ENCODE peak calls at places on chromosomes 1 and 21, in nine cellular contexts. B is effector memory CD4-positive, alpha-beta T cell; O is HuH-7.5; E is ELF-1; V is HFF-Myc; G is astrocyte of the cerebellum; T is NCI-H1092 treated with DMSO at 0.1 percent for 48 hours; H is aorta; J is right cardiac atrium. F is an unnamed sample.

GRCh38 chr21:23963454-23963853 is 1643.8 kb downstream of the MRPL39 start:
- DNase-seq in B (no peak), O (no peak), E (no peak), V (no peak), G (no peak), T (peak), H (no peak), J (no peak), F (no peak)

GRCh38 chr21:45987121-45987711 is 5.6 kb downstream of the COL6A1 start:
- DNase-seq in B (no peak), O (no peak), E (no peak), V (no peak), G (no peak), T (no peak), H (peak), J (peak), F (no peak)

GRCh38 chr1:109900489-109900888 is 10.2 kb upstream of the CSF1 start:
- DNase-seq in B (no peak), O (no peak), E (no peak), V (no peak), G (no peak), T (no peak), H (no peak), J (no peak), F (no peak)

GRCh38 chr1:168343566-168343965 is 62.9 kb downstream of the TBX19 start:
- DNase-seq in B (no peak), O (no peak), E (no peak), V (no peak), G (no peak), T (no peak), H (no peak), J (no peak), F (no peak)

GRCh38 chr1:224109981-224110380 is 3.9 kb upstream of the FBXO28 start:
- DNase-seq in B (no peak), O (no peak), E (no peak), V (no peak), G (no peak), T (no peak), H (no peak), J (no peak), F (no peak)

GRCh38 chr21:37045139-37045538 is 27.7 kb downstream of the PIGP start:
- DNase-seq in B (no peak), O (no peak), E (no peak), V (no peak), G (no peak), T (no peak), H (no peak), J (no peak), F (no peak)

GRCh38 chr1:148362141-148362929 is 120.8 kb downstream of the PPIAL4G start:
- DNase-seq in B (peak), O (no peak), E (peak), V (no peak), G (no peak), T (no peak), H (no peak), J (peak), F (no peak)

GRCh38 chr1:27366411-27367159 is at the start of gene MAP3K6:
- DNase-seq in B (no peak), O (peak), E (peak), V (no peak), G (peak), T (no peak), H (peak), J (peak), F (peak)

GRCh38 chr1:202599669-202600431 is 110.4 kb downstream of the SYT2 start:
- DNase-seq in B (no peak), O (peak), E (peak), V (no peak), G (peak), T (peak), H (peak), J (peak), F (peak)

GRCh38 chr1:109371271-109371739 is 26.4 kb downstream of the SORT1 start:
- DNase-seq in B (no peak), O (no peak), E (no peak), V (no peak), G (no peak), T (no peak), H (no peak), J (no peak), F (peak)

GRCh38 chr21:14923468-14923867 is 141.3 kb downstream of the NRIP1 start:
- DNase-seq in B (no peak), O (no peak), E (no peak), V (no peak), G (peak), T (no peak), H (no peak), J (no peak), F (peak)

GRCh38 chr1:219298581-219299148 is 125.0 kb downstream of the LYPLAL1 start:
- DNase-seq in B (no peak), O (no peak), E (no peak), V (no peak), G (no peak), T (no peak), H (no peak), J (no peak), F (peak)

GRCh38 chr1:181676269-181676668 is 193.0 kb downstream of the CACNA1E start:
- DNase-seq in B (no peak), O (no peak), E (peak), V (no peak), G (peak), T (peak), H (no peak), J (no peak), F (peak)